ENCODE peak calls at places on chromosomes 2 and 18, in six cellular contexts. L is upper lobe of right lung, M is adrenal gland, S is sigmoid colon, W is fibroblast of pulmonary artery, V is AG10803. D is an unnamed sample.

GRCh38 chr2:128304715-128305554 is 13.7 kb downstream of the HS6ST1 start:
- DNase-seq in L (peak; percentile 74), M (peak; percentile 96), S (peak; percentile 96), W (peak; percentile 96), V (peak; percentile 96), D (peak; percentile 72)

GRCh38 chr18:47953471-47953931 is 23.0 kb upstream of the SMAD2 start:
- DNase-seq in L (no peak), M (peak; percentile 50), S (no peak), W (peak; percentile 64), V (peak; percentile 86), D (no peak)

GRCh38 chr2:73284296-73285161 is at the start of gene FBXO41:
- DNase-seq in L (peak; percentile 80), M (peak; percentile 38), S (peak; percentile 71), W (no peak), V (no peak), D (no peak)

GRCh38 chr18:70700496-70700895 is 411.7 kb downstream of the SOCS6 start:
- DNase-seq in L (no peak), M (no peak), S (no peak), W (no peak), V (no peak), D (no peak)

GRCh38 chr18:12637901-12638633 is 19.8 kb downstream of the SPIRE1 start:
- DNase-seq in L (no peak), M (no peak), S (no peak), W (peak; percentile 76), V (peak; percentile 87), D (no peak)

GRCh38 chr18:79393626-79394401 is 1.9 kb upstream of the NFATC1 start:
- DNase-seq in L (peak; percentile 94), M (peak; percentile 85), S (peak; percentile 97), W (peak; percentile 94), V (peak; percentile 88), D (peak; percentile 95)

GRCh38 chr18:27685807-27686412 is 491.0 kb downstream of the CDH2 start:
- DNase-seq in L (no peak), M (peak; percentile 55), S (no peak), W (peak; percentile 73), V (peak; percentile 42), D (no peak)

GRCh38 chr18:6323319-6323889 is 91.3 kb downstream of the L3MBTL4 start:
- DNase-seq in L (no peak), M (no peak), S (no peak), W (no peak), V (no peak), D (no peak)

GRCh38 chr18:10062941-10063300 is 149.1 kb downstream of the VAPA start:
- DNase-seq in L (no peak), M (no peak), S (no peak), W (no peak), V (no peak), D (no peak)

GRCh38 chr2:96499061-96499960 is 5.8 kb downstream of the NEURL3 start:
- DNase-seq in L (no peak), M (no peak), S (no peak), W (no peak), V (no peak), D (no peak)

GRCh38 chr2:96927420-96928171 is 57.7 kb upstream of the SEMA4C start:
- DNase-seq in L (peak; percentile 80), M (no peak), S (peak; percentile 96), W (peak; percentile 11), V (peak; percentile 38), D (no peak)

GRCh38 chr2:177906041-177906718 is 166.4 kb downstream of the PDE11A start:
- DNase-seq in L (peak; percentile 70), M (peak; percentile 66), S (no peak), W (peak; percentile 58), V (peak; percentile 56), D (no peak)

GRCh38 chr2:201182650-201183372 is at the start of gene CASP10:
- DNase-seq in L (no peak), M (no peak), S (no peak), W (peak; percentile 86), V (peak; percentile 39), D (no peak)

GRCh38 chr2:120887844-120888243 is 152.2 kb downstream of the GLI2 start:
- DNase-seq in L (no peak), M (no peak), S (no peak), W (no peak), V (no peak), D (peak; percentile 64)

GRCh38 chr2:120825370-120826259 is 89.9 kb downstream of the GLI2 start:
- DNase-seq in L (peak; percentile 73), M (peak; percentile 39), S (peak; percentile 90), W (peak; percentile 86), V (peak; percentile 93), D (peak; percentile 91)

GRCh38 chr2:120867290-120868231 is 131.9 kb downstream of the GLI2 start:
- DNase-seq in L (peak; percentile 84), M (peak; percentile 84), S (peak; percentile 93), W (peak; percentile 93), V (peak; percentile 75), D (peak; percentile 96)

GRCh38 chr2:84424152-84424551 is 34.9 kb downstream of the SUCLG1 start:
- DNase-seq in L (no peak), M (no peak), S (no peak), W (peak; percentile 34), V (peak; percentile 32), D (no peak)
- TF ChIP-seq CTCF in L (peak; percentile 44), M (peak; percentile 18), S (peak; percentile 7), W (peak; percentile 54), V (peak; percentile 74), D (peak; percentile 82)

DNA sequence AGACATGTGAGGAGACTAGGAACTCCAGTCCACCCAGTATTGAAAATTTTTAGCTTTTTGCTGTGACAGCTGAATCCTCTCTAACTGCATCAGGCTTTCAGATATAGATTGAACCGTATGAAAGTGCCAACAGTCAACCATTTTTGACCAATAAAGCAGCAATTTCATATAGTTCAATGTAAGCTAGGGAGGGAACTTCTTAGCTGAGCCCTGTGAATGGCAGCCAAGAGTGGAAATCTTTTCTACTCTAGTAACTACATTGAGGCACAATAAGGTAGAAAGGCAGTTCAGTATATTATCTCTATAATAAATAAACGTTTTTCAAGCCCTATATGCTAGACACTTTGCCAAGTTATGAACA is 96.3 kb upstream of the TANK start:
- DNase-seq in L (no peak), M (no peak), S (no peak), W (no peak), V (no peak), D (no peak)
- TF ChIP-seq CTCF in L (no peak), M (no peak), S (no peak), W (no peak), V (no peak), D (peak; percentile 20)

DNA sequence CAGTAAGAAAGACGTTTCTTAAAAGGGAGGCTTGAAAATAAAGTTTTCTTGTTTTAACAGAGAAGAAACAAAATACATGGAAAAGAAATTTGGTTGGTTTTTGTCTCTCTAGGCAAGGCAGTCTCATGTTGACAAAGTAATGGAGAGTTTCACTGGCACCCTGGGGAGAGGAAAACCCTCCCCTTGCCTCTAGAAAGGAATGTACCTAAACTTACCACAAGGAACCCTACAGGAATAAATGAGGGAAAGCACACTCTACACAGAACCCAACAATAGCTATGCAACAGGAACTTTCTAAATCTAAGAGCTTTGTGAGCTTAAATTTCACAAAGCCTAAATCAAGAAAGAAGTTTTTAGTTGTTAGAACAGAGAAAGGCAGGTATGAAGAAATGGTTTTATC is 37.0 kb downstream of the FIGN start:
- DNase-seq in L (no peak), M (no peak), S (no peak), W (no peak), V (no peak), D (no peak)
- TF ChIP-seq CTCF in L (no peak), M (no peak), S (no peak), W (no peak), V (no peak), D (peak; percentile 37)

GRCh38 chr18:42052137-42052708 is 97.2 kb downstream of the PIK3C3 start:
- DNase-seq in L (no peak), M (no peak), S (no peak), W (peak; percentile 57), V (peak; percentile 53), D (no peak)
- TF ChIP-seq CTCF in L (peak; percentile 38), M (no peak), S (no peak), W (peak; percentile 68), V (peak; percentile 69), D (peak; percentile 82)

DNA sequence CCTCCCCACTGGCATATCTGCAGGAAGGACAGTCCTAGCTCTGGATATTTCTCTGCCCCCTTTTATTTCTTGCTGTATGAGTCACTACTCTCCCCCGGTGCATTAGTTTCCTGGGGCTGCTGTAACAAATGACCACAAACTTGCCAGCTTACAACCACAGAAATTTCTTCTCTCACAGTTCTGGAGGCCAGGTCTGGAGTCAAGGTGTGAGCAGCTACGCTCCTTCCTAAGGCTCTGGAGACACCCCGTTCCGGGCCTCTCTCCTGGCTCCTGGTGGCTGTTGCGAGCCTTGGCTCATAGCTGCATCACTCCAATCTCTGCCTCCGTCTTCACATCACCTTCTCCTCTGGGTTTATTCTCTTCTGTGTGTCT is 34.1 kb downstream of the PTPRM start:
- DNase-seq in L (no peak), M (no peak), S (no peak), W (peak; percentile 57), V (peak; percentile 70), D (no peak)
- TF ChIP-seq CTCF in L (no peak), M (no peak), S (no peak), W (peak; percentile 29), V (peak; percentile 3), D (peak; percentile 46)

D was measured in chondrocyte.